ENCODE peak calls at places on chromosomes 13 and 19, in nine cellular contexts. One of them, this sample, is unnamed.

GRCh38 chr19:41116261-41116660 is 2.0 kb downstream of the CYP2F1 start:
- DNase-seq in tibial nerve: no peak
- DNase-seq in Peyer's patch: no peak
- DNase-seq in testis: no peak
- DNase-seq in lower leg skin: peak; percentile 45
- DNase-seq in ovary: no peak
- DNase-seq in IMR-90: no peak
- DNase-seq in adrenal gland: no peak
- DNase-seq in stomach: peak; percentile 21
- DNase-seq in this sample: no peak

GRCh38 chr19:29629836-29630534 is 23.9 kb downstream of the POP4 start:
- DNase-seq in tibial nerve: no peak
- DNase-seq in Peyer's patch: peak; percentile 32
- DNase-seq in testis: no peak
- DNase-seq in lower leg skin: peak; percentile 49
- DNase-seq in ovary: no peak
- DNase-seq in IMR-90: no peak
- DNase-seq in adrenal gland: no peak
- DNase-seq in stomach: no peak
- DNase-seq in this sample: no peak

GRCh38 chr13:105083986-105084385 is 1451.5 kb downstream of the EFNB2 start:
- DNase-seq in tibial nerve: no peak
- DNase-seq in Peyer's patch: no peak
- DNase-seq in testis: no peak
- DNase-seq in lower leg skin: no peak
- DNase-seq in ovary: no peak
- DNase-seq in IMR-90: no peak
- DNase-seq in adrenal gland: peak; percentile 13
- DNase-seq in stomach: no peak
- DNase-seq in this sample: no peak

GRCh38 chr19:54317108-54317964 is 4.4 kb upstream of the LILRA5 start:
- DNase-seq in tibial nerve: no peak
- DNase-seq in Peyer's patch: no peak
- DNase-seq in testis: peak; percentile 51
- DNase-seq in lower leg skin: peak; percentile 60
- DNase-seq in ovary: no peak
- DNase-seq in IMR-90: no peak
- DNase-seq in adrenal gland: no peak
- DNase-seq in stomach: no peak
- DNase-seq in this sample: no peak

GRCh38 chr13:41389580-41389979 is 67.8 kb upstream of the RGCC start:
- DNase-seq in tibial nerve: no peak
- DNase-seq in Peyer's patch: no peak
- DNase-seq in testis: no peak
- DNase-seq in lower leg skin: no peak
- DNase-seq in ovary: no peak
- DNase-seq in IMR-90: no peak
- DNase-seq in adrenal gland: no peak
- DNase-seq in stomach: no peak
- DNase-seq in this sample: no peak

GRCh38 chr19:10701955-10702307 is 692 bp downstream of the QTRT1 start:
- DNase-seq in tibial nerve: no peak
- DNase-seq in Peyer's patch: peak; percentile 53
- DNase-seq in testis: peak; percentile 51
- DNase-seq in lower leg skin: no peak
- DNase-seq in ovary: no peak
- DNase-seq in IMR-90: no peak
- DNase-seq in adrenal gland: no peak
- DNase-seq in stomach: no peak
- DNase-seq in this sample: no peak

GRCh38 chr13:51971520-51972426 is 39.5 kb downstream of the ATP7B start:
- DNase-seq in tibial nerve: no peak
- DNase-seq in Peyer's patch: no peak
- DNase-seq in testis: no peak
- DNase-seq in lower leg skin: no peak
- DNase-seq in ovary: no peak
- DNase-seq in IMR-90: no peak
- DNase-seq in adrenal gland: no peak
- DNase-seq in stomach: no peak
- DNase-seq in this sample: no peak

GRCh38 chr19:22945560-22945959 is 57.4 kb downstream of the ZNF728 start:
- DNase-seq in tibial nerve: no peak
- DNase-seq in Peyer's patch: no peak
- DNase-seq in testis: peak; percentile 21
- DNase-seq in lower leg skin: no peak
- DNase-seq in ovary: no peak
- DNase-seq in IMR-90: peak; percentile 16
- DNase-seq in adrenal gland: no peak
- DNase-seq in stomach: no peak
- DNase-seq in this sample: no peak

GRCh38 chr19:31498781-31499180 is 149.5 kb upstream of the TSHZ3 start:
- DNase-seq in tibial nerve: no peak
- DNase-seq in Peyer's patch: no peak
- DNase-seq in testis: no peak
- DNase-seq in lower leg skin: peak; percentile 26
- DNase-seq in ovary: no peak
- DNase-seq in IMR-90: no peak
- DNase-seq in adrenal gland: no peak
- DNase-seq in stomach: no peak
- DNase-seq in this sample: no peak

GRCh38 chr19:5985098-5985783 is 7.3 kb upstream of the RANBP3 start:
- DNase-seq in tibial nerve: no peak
- DNase-seq in Peyer's patch: no peak
- DNase-seq in testis: peak; percentile 63
- DNase-seq in lower leg skin: no peak
- DNase-seq in ovary: no peak
- DNase-seq in IMR-90: peak; percentile 61
- DNase-seq in adrenal gland: peak; percentile 50
- DNase-seq in stomach: no peak
- DNase-seq in this sample: peak; percentile 86

GRCh38 chr19:50796634-50797428 is 6.6 kb downstream of the ACP4 start:
- DNase-seq in tibial nerve: no peak
- DNase-seq in Peyer's patch: no peak
- DNase-seq in testis: no peak
- DNase-seq in lower leg skin: no peak
- DNase-seq in ovary: no peak
- DNase-seq in IMR-90: no peak
- DNase-seq in adrenal gland: no peak
- DNase-seq in stomach: no peak
- DNase-seq in this sample: no peak
- TF ChIP-seq POLR2A in tibial nerve: no peak
- TF ChIP-seq POLR2A in Peyer's patch: no peak
- TF ChIP-seq POLR2A in testis: no peak
- TF ChIP-seq POLR2A in lower leg skin: no peak
- TF ChIP-seq POLR2A in ovary: no peak
- TF ChIP-seq POLR2A in IMR-90: no peak
- TF ChIP-seq POLR2A in adrenal gland: no peak
- TF ChIP-seq POLR2A in stomach: no peak
- TF ChIP-seq POLR2A in this sample: no peak

GRCh38 chr19:16115309-16116039 is 3.8 kb downstream of the RAB8A start:
- DNase-seq in tibial nerve: no peak
- DNase-seq in Peyer's patch: no peak
- DNase-seq in testis: no peak
- DNase-seq in lower leg skin: no peak
- DNase-seq in ovary: no peak
- DNase-seq in IMR-90: no peak
- DNase-seq in adrenal gland: no peak
- DNase-seq in stomach: no peak
- DNase-seq in this sample: no peak

GRCh38 chr19:16113727-16114126 is 2.0 kb downstream of the RAB8A start:
- DNase-seq in tibial nerve: no peak
- DNase-seq in Peyer's patch: no peak
- DNase-seq in testis: no peak
- DNase-seq in lower leg skin: no peak
- DNase-seq in ovary: no peak
- DNase-seq in IMR-90: no peak
- DNase-seq in adrenal gland: no peak
- DNase-seq in stomach: no peak
- DNase-seq in this sample: no peak

GRCh38 chr19:16111909-16112752 is 442 bp downstream of the RAB8A start:
- DNase-seq in tibial nerve: no peak
- DNase-seq in Peyer's patch: no peak
- DNase-seq in testis: no peak
- DNase-seq in lower leg skin: no peak
- DNase-seq in ovary: no peak
- DNase-seq in IMR-90: no peak
- DNase-seq in adrenal gland: no peak
- DNase-seq in stomach: no peak
- DNase-seq in this sample: no peak

GRCh38 chr19:16112778-16113177 is 1.1 kb downstream of the RAB8A start:
- DNase-seq in tibial nerve: no peak
- DNase-seq in Peyer's patch: no peak
- DNase-seq in testis: no peak
- DNase-seq in lower leg skin: no peak
- DNase-seq in ovary: no peak
- DNase-seq in IMR-90: no peak
- DNase-seq in adrenal gland: no peak
- DNase-seq in stomach: no peak
- DNase-seq in this sample: no peak

GRCh38 chr19:16111160-16111908 is at the start of gene RAB8A:
- DNase-seq in tibial nerve: peak; percentile 98
- DNase-seq in Peyer's patch: peak; percentile 100
- DNase-seq in testis: peak; percentile 99
- DNase-seq in lower leg skin: peak; percentile 100
- DNase-seq in ovary: peak; percentile 99
- DNase-seq in IMR-90: peak; percentile 99
- DNase-seq in adrenal gland: peak; percentile 99
- DNase-seq in stomach: peak; percentile 99
- DNase-seq in this sample: peak; percentile 99
- TF ChIP-seq POLR2A in tibial nerve: no peak
- TF ChIP-seq POLR2A in Peyer's patch: no peak
- TF ChIP-seq POLR2A in testis: no peak
- TF ChIP-seq POLR2A in lower leg skin: no peak
- TF ChIP-seq POLR2A in ovary: peak; percentile 17
- TF ChIP-seq POLR2A in IMR-90: no peak
- TF ChIP-seq POLR2A in adrenal gland: no peak
- TF ChIP-seq POLR2A in stomach: no peak
- TF ChIP-seq POLR2A in this sample: peak; percentile 69

GRCh38 chr13:32113564-32113963 is 82.0 kb downstream of the FRY start:
- DNase-seq in tibial nerve: no peak
- DNase-seq in Peyer's patch: no peak
- DNase-seq in testis: no peak
- DNase-seq in lower leg skin: no peak
- DNase-seq in ovary: no peak
- DNase-seq in IMR-90: no peak
- DNase-seq in adrenal gland: no peak
- DNase-seq in stomach: no peak
- DNase-seq in this sample: no peak

GRCh38 chr13:32121316-32121715 is 89.7 kb downstream of the FRY start:
- DNase-seq in tibial nerve: no peak
- DNase-seq in Peyer's patch: no peak
- DNase-seq in testis: no peak
- DNase-seq in lower leg skin: no peak
- DNase-seq in ovary: no peak
- DNase-seq in IMR-90: no peak
- DNase-seq in adrenal gland: no peak
- DNase-seq in stomach: no peak
- DNase-seq in this sample: no peak

GRCh38 chr13:32115069-32115468 is 83.5 kb downstream of the FRY start:
- DNase-seq in tibial nerve: no peak
- DNase-seq in Peyer's patch: no peak
- DNase-seq in testis: no peak
- DNase-seq in lower leg skin: no peak
- DNase-seq in ovary: no peak
- DNase-seq in IMR-90: no peak
- DNase-seq in adrenal gland: no peak
- DNase-seq in stomach: no peak
- DNase-seq in this sample: no peak

GRCh38 chr13:32116210-32116609 is 84.6 kb downstream of the FRY start:
- DNase-seq in tibial nerve: no peak
- DNase-seq in Peyer's patch: no peak
- DNase-seq in testis: no peak
- DNase-seq in lower leg skin: no peak
- DNase-seq in ovary: no peak
- DNase-seq in IMR-90: no peak
- DNase-seq in adrenal gland: no peak
- DNase-seq in stomach: no peak
- DNase-seq in this sample: no peak

DNA sequence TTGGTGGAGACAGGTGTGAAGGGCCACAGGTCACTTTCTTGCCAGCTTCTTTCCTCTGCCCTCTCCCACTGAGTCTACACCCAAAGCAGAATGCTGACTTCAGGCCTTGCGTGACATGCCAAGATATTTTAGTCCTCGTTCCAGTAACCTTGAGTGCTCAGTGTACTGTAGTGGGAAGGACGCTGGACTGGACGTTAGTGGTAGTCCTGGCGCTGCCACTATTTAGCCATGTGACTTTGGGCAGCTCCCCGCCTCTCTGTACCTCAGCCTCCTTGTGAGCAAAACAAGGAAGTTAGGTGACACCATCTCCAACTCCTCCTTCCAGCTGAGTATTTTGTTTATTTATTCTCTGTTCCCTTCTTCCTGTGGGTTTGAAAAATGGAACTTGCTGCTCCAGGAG is 86.1 kb downstream of the FRY start:
- DNase-seq in tibial nerve: no peak
- DNase-seq in Peyer's patch: no peak
- DNase-seq in testis: peak; percentile 40
- DNase-seq in lower leg skin: no peak
- DNase-seq in ovary: no peak
- DNase-seq in IMR-90: peak; percentile 8
- DNase-seq in adrenal gland: peak; percentile 77
- DNase-seq in stomach: peak; percentile 51
- DNase-seq in this sample: no peak
- TF ChIP-seq POLR2A in tibial nerve: no peak
- TF ChIP-seq POLR2A in Peyer's patch: no peak
- TF ChIP-seq POLR2A in testis: no peak
- TF ChIP-seq POLR2A in lower leg skin: no peak
- TF ChIP-seq POLR2A in ovary: no peak
- TF ChIP-seq POLR2A in IMR-90: no peak
- TF ChIP-seq POLR2A in adrenal gland: no peak
- TF ChIP-seq POLR2A in stomach: no peak
- TF ChIP-seq POLR2A in this sample: no peak

DNA sequence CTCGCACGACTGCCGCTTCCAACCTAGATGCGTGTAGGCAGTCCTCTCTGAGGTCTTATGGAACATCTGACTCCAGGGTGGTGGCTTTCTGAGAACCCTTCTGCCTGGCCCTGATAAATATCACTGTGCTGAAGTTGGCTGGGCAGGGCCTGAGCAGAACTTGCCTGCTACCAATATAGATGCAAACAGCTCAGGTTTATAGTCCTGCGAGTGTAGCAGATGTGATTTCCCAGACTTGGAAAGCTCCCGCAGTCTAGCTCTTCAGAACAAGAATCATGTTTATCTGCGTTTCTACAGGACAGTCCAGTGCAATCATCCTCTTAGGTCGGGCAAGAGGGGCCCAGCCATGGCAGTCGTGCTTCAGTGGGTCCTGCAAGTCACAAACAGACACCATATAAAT is 61.2 kb upstream of the GPR12 start:
- DNase-seq in tibial nerve: no peak
- DNase-seq in Peyer's patch: no peak
- DNase-seq in testis: no peak
- DNase-seq in lower leg skin: peak; percentile 53
- DNase-seq in ovary: no peak
- DNase-seq in IMR-90: no peak
- DNase-seq in adrenal gland: no peak
- DNase-seq in stomach: no peak
- DNase-seq in this sample: no peak
- TF ChIP-seq POLR2A in tibial nerve: no peak
- TF ChIP-seq POLR2A in Peyer's patch: no peak
- TF ChIP-seq POLR2A in testis: no peak
- TF ChIP-seq POLR2A in lower leg skin: no peak
- TF ChIP-seq POLR2A in ovary: no peak
- TF ChIP-seq POLR2A in IMR-90: no peak
- TF ChIP-seq POLR2A in adrenal gland: no peak
- TF ChIP-seq POLR2A in stomach: no peak
- TF ChIP-seq POLR2A in this sample: no peak

GRCh38 chr13:27367570-27367969 is 56.8 kb upstream of the GTF3A start:
- DNase-seq in tibial nerve: no peak
- DNase-seq in Peyer's patch: no peak
- DNase-seq in testis: no peak
- DNase-seq in lower leg skin: no peak
- DNase-seq in ovary: no peak
- DNase-seq in IMR-90: no peak
- DNase-seq in adrenal gland: no peak
- DNase-seq in stomach: no peak
- DNase-seq in this sample: no peak
- TF ChIP-seq POLR2A in tibial nerve: no peak
- TF ChIP-seq POLR2A in Peyer's patch: no peak
- TF ChIP-seq POLR2A in testis: no peak
- TF ChIP-seq POLR2A in lower leg skin: no peak
- TF ChIP-seq POLR2A in ovary: no peak
- TF ChIP-seq POLR2A in IMR-90: no peak
- TF ChIP-seq POLR2A in adrenal gland: no peak
- TF ChIP-seq POLR2A in stomach: no peak
- TF ChIP-seq POLR2A in this sample: no peak

This sample was measured in H54.